ENCODE peak calls at places on chromosomes 7 and 10, in four cellular contexts. One of them, this sample, is unnamed.

GRCh38 chr10:11261143-11261542 is 243.5 kb downstream of the CELF2 start:
- DNase-seq in HepG2: no peak
- DNase-seq in GM12878: no peak
- DNase-seq in K562: no peak
- DNase-seq in this sample: no peak

GRCh38 chr7:79060498-79060897 is 393.0 kb downstream of the MAGI2 start:
- DNase-seq in HepG2: no peak
- DNase-seq in GM12878: no peak
- DNase-seq in K562: no peak
- DNase-seq in this sample: no peak

GRCh38 chr7:43648725-43649406 is 66.0 kb downstream of the STK17A start:
- DNase-seq in HepG2: no peak
- DNase-seq in GM12878: peak
- DNase-seq in K562: no peak
- DNase-seq in this sample: no peak

GRCh38 chr10:114100848-114101741 is 57.4 kb downstream of the ADRB1 start:
- DNase-seq in K562: no peak
- DNase-seq in GM12878: no peak
- DNase-seq in HepG2: no peak
- DNase-seq in this sample: peak

GRCh38 chr7:106178593-106179134 is 66.6 kb upstream of the SYPL1 start:
- DNase-seq in K562: no peak
- DNase-seq in HepG2: peak
- DNase-seq in GM12878: no peak
- DNase-seq in this sample: no peak

GRCh38 chr10:110395350-110396283 is 90.9 kb upstream of the SMNDC1 start:
- DNase-seq in K562: peak
- DNase-seq in HepG2: peak
- DNase-seq in GM12878: peak
- DNase-seq in this sample: no peak

GRCh38 chr10:104735469-104735868 is 94.4 kb downstream of the SORCS3 start:
- DNase-seq in GM12878: no peak
- DNase-seq in K562: no peak
- DNase-seq in HepG2: no peak
- DNase-seq in this sample: peak

GRCh38 chr10:110376021-110376773 is 71.5 kb upstream of the SMNDC1 start:
- DNase-seq in HepG2: peak
- DNase-seq in GM12878: no peak
- DNase-seq in K562: peak
- DNase-seq in this sample: no peak

GRCh38 chr7:137964824-137965545 is 36.9 kb downstream of the CREB3L2 start:
- DNase-seq in GM12878: no peak
- DNase-seq in HepG2: no peak
- DNase-seq in K562: no peak
- DNase-seq in this sample: no peak

GRCh38 chr10:86757110-86757790 is 831 bp downstream of the BMPR1A start:
- DNase-seq in K562: peak
- DNase-seq in GM12878: no peak
- DNase-seq in HepG2: peak
- DNase-seq in this sample: no peak

GRCh38 chr7:100539436-100540006 is 518 bp downstream of the AGFG2 start:
- DNase-seq in K562: no peak
- DNase-seq in HepG2: no peak
- DNase-seq in GM12878: no peak
- DNase-seq in this sample: peak

GRCh38 chr7:102849079-102849478 is 63.7 kb upstream of the LRRC17 start:
- DNase-seq in GM12878: no peak
- DNase-seq in K562: no peak
- DNase-seq in HepG2: no peak
- DNase-seq in this sample: no peak

GRCh38 chr10:123665371-123666286 is 526 bp upstream of the GPR26 start:
- DNase-seq in HepG2: no peak
- DNase-seq in K562: no peak
- DNase-seq in GM12878: no peak
- DNase-seq in this sample: peak

GRCh38 chr7:25852249-25852994 is 299.6 kb upstream of the NFE2L3 start:
- DNase-seq in K562: no peak
- DNase-seq in GM12878: no peak
- DNase-seq in HepG2: no peak
- DNase-seq in this sample: peak

GRCh38 chr10:130341325-130341724 is 205.1 kb downstream of the GLRX3 start:
- DNase-seq in HepG2: no peak
- DNase-seq in K562: peak
- DNase-seq in GM12878: no peak
- DNase-seq in this sample: no peak

GRCh38 chr7:131057015-131057518 is 270.6 kb upstream of the MKLN1 start:
- DNase-seq in GM12878: no peak
- DNase-seq in K562: no peak
- DNase-seq in HepG2: peak
- DNase-seq in this sample: no peak

GRCh38 chr10:89278034-89278535 is 23.8 kb upstream of the IFIT2 start:
- DNase-seq in GM12878: no peak
- DNase-seq in HepG2: peak
- DNase-seq in K562: no peak
- DNase-seq in this sample: no peak

GRCh38 chr7:124843336-124843735 is 77.7 kb upstream of the GPR37 start:
- DNase-seq in HepG2: no peak
- DNase-seq in K562: no peak
- DNase-seq in GM12878: no peak
- DNase-seq in this sample: no peak

GRCh38 chr7:3042861-3043489 is 692 bp downstream of the CARD11 start:
- DNase-seq in GM12878: no peak
- DNase-seq in HepG2: no peak
- DNase-seq in K562: peak
- DNase-seq in this sample: peak

GRCh38 chr7:134962270-134962669 is 24.0 kb upstream of the AGBL3 start:
- DNase-seq in K562: no peak
- DNase-seq in HepG2: no peak
- DNase-seq in GM12878: no peak
- DNase-seq in this sample: no peak

GRCh38 chr10:43857206-43857952 is 208.7 kb upstream of the ZNF32 start:
- DNase-seq in K562: no peak
- DNase-seq in GM12878: no peak
- DNase-seq in HepG2: no peak
- DNase-seq in this sample: no peak

GRCh38 chr10:31101123-31101522 is 69.5 kb upstream of the ZNF438 start:
- DNase-seq in K562: no peak
- DNase-seq in HepG2: no peak
- DNase-seq in GM12878: peak
- DNase-seq in this sample: no peak

GRCh38 chr10:88592425-88592824 is 5.9 kb downstream of the LIPJ start:
- DNase-seq in GM12878: no peak
- DNase-seq in K562: no peak
- DNase-seq in HepG2: no peak
- DNase-seq in this sample: no peak

GRCh38 chr10:121092341-121093099 is 241.4 kb downstream of the WDR11 start:
- DNase-seq in HepG2: no peak
- DNase-seq in K562: no peak
- DNase-seq in GM12878: no peak
- DNase-seq in this sample: no peak

GRCh38 chr7:40546616-40547501 is 412.1 kb downstream of the SUGCT start:
- DNase-seq in K562: no peak
- DNase-seq in GM12878: no peak
- DNase-seq in HepG2: no peak
- DNase-seq in this sample: no peak

GRCh38 chr10:130877131-130877530 is 434.4 kb downstream of the TCERG1L start:
- DNase-seq in GM12878: no peak
- DNase-seq in HepG2: no peak
- DNase-seq in K562: no peak
- DNase-seq in this sample: no peak

GRCh38 chr10:44878704-44879530 is 32.2 kb upstream of the TMEM72 start:
- DNase-seq in GM12878: no peak
- DNase-seq in HepG2: peak
- DNase-seq in K562: peak
- DNase-seq in this sample: peak

GRCh38 chr7:48171190-48171589 is at the start of gene ABCA13:
- DNase-seq in GM12878: no peak
- DNase-seq in K562: no peak
- DNase-seq in HepG2: no peak
- DNase-seq in this sample: no peak

DNA sequence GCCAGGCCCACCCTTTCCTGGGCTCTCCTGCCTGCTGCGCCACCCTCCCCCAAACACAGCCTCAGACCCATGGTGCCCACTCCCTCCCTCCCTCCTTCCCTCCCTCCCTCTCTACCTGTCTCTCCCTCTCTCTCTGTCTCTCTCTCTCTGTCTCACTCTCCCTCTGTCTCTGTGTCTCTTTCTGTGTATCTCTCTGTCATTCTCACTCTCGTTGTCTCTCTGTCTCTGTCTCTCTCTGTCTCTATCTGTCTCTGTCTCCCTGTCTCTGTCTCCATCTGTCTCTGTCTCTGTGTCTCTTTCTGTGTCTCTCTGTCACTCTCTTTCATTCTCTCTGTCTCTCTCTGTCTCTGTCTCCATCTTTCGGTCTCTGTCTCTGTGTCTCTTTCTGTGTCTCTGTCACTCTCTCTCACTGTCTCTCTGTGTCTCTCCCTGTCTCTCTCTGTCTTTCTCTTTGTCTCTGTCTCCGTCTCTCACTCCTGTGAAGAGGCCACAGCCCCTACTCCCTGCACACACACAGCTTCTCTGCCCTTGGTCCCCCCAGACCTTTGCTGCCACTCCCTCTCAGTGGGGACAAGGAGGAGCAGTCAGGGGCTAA is 51.5 kb downstream of the CALML3 start:
- DNase-seq in HepG2: no peak
- DNase-seq in GM12878: no peak
- DNase-seq in K562: no peak
- DNase-seq in this sample: no peak
- TF ChIP-seq TCF7 in HepG2: no peak
- TF ChIP-seq TCF7 in GM12878: no peak
- TF ChIP-seq TCF7 in K562: no peak
- TF ChIP-seq TCF7 in this sample: no peak

GRCh38 chr7:148932-149855 is 43.2 kb upstream of the FAM20C start:
- DNase-seq in HepG2: peak
- DNase-seq in K562: peak
- DNase-seq in GM12878: peak
- DNase-seq in this sample: peak
- TF ChIP-seq CTCF in HepG2: no peak
- TF ChIP-seq CTCF in K562: no peak
- TF ChIP-seq CTCF in GM12878: no peak
- TF ChIP-seq CTCF in this sample: no peak

DNA sequence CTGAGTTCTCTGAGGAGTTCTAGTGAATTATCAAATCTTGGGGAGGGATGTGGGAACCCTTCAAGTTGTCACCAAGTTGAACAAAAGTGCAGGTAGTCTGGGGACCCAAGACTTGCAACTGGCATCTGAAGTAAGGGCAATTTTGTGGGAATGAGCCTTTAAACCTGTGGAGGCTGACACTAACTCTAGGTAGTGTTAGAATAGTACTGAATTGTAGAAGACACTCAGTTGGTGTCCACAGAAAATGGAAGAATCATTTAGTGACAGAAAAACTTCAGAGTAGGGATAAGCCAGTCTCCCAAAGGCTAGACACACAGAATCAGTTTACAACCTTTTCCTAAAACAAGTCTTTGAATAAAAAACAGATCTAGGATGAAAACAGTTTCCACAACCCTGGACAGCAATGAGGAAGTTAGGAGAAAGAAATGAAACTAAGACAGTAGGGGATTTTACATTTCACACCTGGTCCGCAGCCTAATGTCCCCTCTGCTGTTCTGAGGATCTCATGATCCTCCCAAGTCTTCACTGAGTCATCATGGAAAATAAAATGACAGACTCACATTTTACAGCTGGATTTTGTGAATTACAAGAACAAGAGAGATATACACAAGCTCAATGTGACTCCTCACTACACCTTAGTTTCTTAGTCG is 23.0 kb upstream of the ING3 start:
- DNase-seq in HepG2: no peak
- DNase-seq in GM12878: peak
- DNase-seq in K562: no peak
- DNase-seq in this sample: no peak
- TF ChIP-seq TCF7 in HepG2: no peak
- TF ChIP-seq TCF7 in GM12878: no peak
- TF ChIP-seq TCF7 in K562: no peak
- TF ChIP-seq TCF7 in this sample: no peak

GRCh38 chr10:61904711-61905445 is 3.4 kb downstream of the ARID5B start:
- DNase-seq in GM12878: peak
- DNase-seq in HepG2: peak
- DNase-seq in K562: peak
- DNase-seq in this sample: no peak
- TF ChIP-seq CTCF in GM12878: peak
- TF ChIP-seq CTCF in HepG2: peak
- TF ChIP-seq CTCF in K562: peak
- TF ChIP-seq CTCF in this sample: no peak

GRCh38 chr10:117075064-117075463 is 63.0 kb downstream of the VAX1 start:
- DNase-seq in HepG2: no peak
- DNase-seq in GM12878: no peak
- DNase-seq in K562: no peak
- DNase-seq in this sample: no peak
- TF ChIP-seq TCF7 in HepG2: no peak
- TF ChIP-seq TCF7 in GM12878: no peak
- TF ChIP-seq TCF7 in K562: no peak
- TF ChIP-seq TCF7 in this sample: no peak

This sample was measured in WTC11.